ENCODE peak calls at places on chromosomes 12 and 14, in eight cellular contexts. H is A549; J is CD8-positive, alpha-beta T cell; W is psoas muscle; S is sigmoid colon; Q is colonic mucosa; G is testis; P is pancreas. V is an unnamed sample.

GRCh38 chr14:89428556-89429196 is 11.6 kb upstream of the FOXN3 start:
- DNase-seq in G (peak; percentile 41), S (peak; percentile 64), P (no peak), Q (no peak), W (peak; percentile 37), J (no peak), H (no peak), V (no peak)

GRCh38 chr12:69994593-69995222 is 169.7 kb downstream of the MYRFL start:
- DNase-seq in Q (peak; percentile 77), J (no peak), P (peak; percentile 29), S (no peak), G (peak; percentile 75), H (no peak), W (no peak), V (no peak)

GRCh38 chr12:12803186-12803585 is 10.0 kb upstream of the DDX47 start:
- DNase-seq in W (peak; percentile 36), G (peak; percentile 36), Q (peak; percentile 91), S (peak; percentile 77), H (peak; percentile 98), J (peak; percentile 38), P (peak; percentile 83), V (no peak)

GRCh38 chr12:123142518-123142840 is 8.4 kb downstream of the PITPNM2 start:
- DNase-seq in H (no peak), W (no peak), J (no peak), Q (no peak), P (no peak), S (no peak), G (no peak), V (no peak)

GRCh38 chr12:42762395-42762925 is 172.9 kb upstream of the PRICKLE1 start:
- DNase-seq in H (no peak), P (no peak), Q (no peak), W (no peak), J (no peak), G (no peak), S (no peak), V (no peak)

GRCh38 chr14:70714055-70714550 is 72.4 kb downstream of the TTC9 start:
- DNase-seq in Q (peak; percentile 54), H (peak; percentile 70), S (no peak), P (peak; percentile 28), W (no peak), G (peak; percentile 68), J (peak; percentile 56), V (peak; percentile 7)

GRCh38 chr12:25670076-25671055 is 117.3 kb upstream of the LMNTD1 start:
- DNase-seq in H (no peak), P (no peak), G (no peak), J (no peak), Q (no peak), W (no peak), S (no peak), V (no peak)

GRCh38 chr12:109131522-109132050 is 15.2 kb downstream of the ACACB start:
- DNase-seq in P (no peak), W (peak; percentile 78), G (no peak), J (no peak), H (no peak), S (peak; percentile 82), Q (no peak), V (no peak)

GRCh38 chr12:3218846-3219632 is 141.9 kb downstream of the TSPAN9 start:
- DNase-seq in Q (no peak), P (no peak), G (no peak), S (no peak), W (no peak), H (no peak), J (no peak), V (no peak)

GRCh38 chr12:89664441-89664840 is 44.2 kb downstream of the ATP2B1 start:
- DNase-seq in G (no peak), W (no peak), J (no peak), P (no peak), H (no peak), Q (no peak), S (no peak), V (no peak)

GRCh38 chr12:103924761-103925641 is 5.2 kb upstream of the HSP90B1 start:
- DNase-seq in S (no peak), J (peak; percentile 26), G (no peak), W (no peak), Q (no peak), P (no peak), H (peak; percentile 24), V (peak; percentile 49)

GRCh38 chr14:51860836-51861583 is 598 bp downstream of the GNG2 start:
- DNase-seq in W (no peak), H (no peak), P (no peak), J (no peak), G (no peak), Q (no peak), S (no peak), V (no peak)

GRCh38 chr14:37153005-37153404 is 19.4 kb downstream of the SLC25A21 start:
- DNase-seq in G (peak; percentile 28), J (no peak), S (no peak), H (no peak), Q (no peak), W (no peak), P (no peak), V (no peak)

GRCh38 chr14:55336161-55336560 is 64.9 kb downstream of the FBXO34 start:
- DNase-seq in Q (no peak), H (peak; percentile 78), P (no peak), W (no peak), J (no peak), G (no peak), S (no peak), V (no peak)

DNA sequence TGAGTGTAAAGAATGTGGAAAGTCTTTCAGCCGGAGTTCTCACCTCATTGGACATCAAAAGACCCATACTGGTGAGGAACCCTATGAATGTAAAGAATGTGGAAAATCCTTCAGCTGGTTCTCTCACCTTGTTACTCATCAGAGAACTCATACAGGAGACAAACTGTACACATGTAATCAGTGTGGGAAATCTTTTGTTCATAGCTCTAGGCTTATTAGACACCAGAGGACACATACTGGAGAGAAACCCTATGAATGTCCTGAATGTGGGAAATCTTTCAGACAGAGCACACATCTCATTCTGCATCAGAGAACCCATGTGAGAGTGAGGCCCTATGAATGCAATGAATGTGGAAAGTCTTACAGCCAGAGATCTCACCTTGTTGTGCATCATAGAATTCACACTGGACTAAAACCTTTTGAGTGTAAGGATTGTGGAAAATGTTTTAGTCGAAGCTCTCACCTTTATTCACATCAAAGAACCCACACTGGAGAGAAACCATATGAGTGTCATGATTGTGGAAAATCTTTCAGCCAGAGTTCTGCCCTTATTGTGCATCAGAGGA is 25.1 kb upstream of the ZNF268 start:
- DNase-seq in G (no peak), W (no peak), P (no peak), H (peak; percentile 17), J (no peak), S (no peak), Q (no peak), V (no peak)
- H3K9me3 ChIP-seq in G (peaks cover 4% of the 10 kb centered on the region), W (peaks cover 97% of the 10 kb centered on the region), P (peaks cover 20% of the 10 kb centered on the region), H (peaks cover 97% of the 10 kb centered on the region), J (peaks cover 61% of the 10 kb centered on the region), S (peaks cover 68% of the 10 kb centered on the region), Q (peaks cover 4% of the 10 kb centered on the region), V (peaks cover 38% of the 10 kb centered on the region)

GRCh38 chr12:110853856-110854255 is 7.1 kb downstream of the CCDC63 start:
- DNase-seq in J (no peak), W (no peak), S (no peak), H (no peak), Q (no peak), G (no peak), P (no peak), V (no peak)

GRCh38 chr12:110860833-110861291 is 14.1 kb downstream of the CCDC63 start:
- DNase-seq in G (no peak), S (no peak), J (no peak), P (no peak), H (no peak), W (no peak), Q (no peak), V (no peak)

GRCh38 chr12:110857528-110857927 is 10.7 kb downstream of the CCDC63 start:
- DNase-seq in G (no peak), H (no peak), J (no peak), Q (no peak), P (no peak), W (no peak), S (no peak), V (no peak)

GRCh38 chr12:110858848-110859247 is 12.1 kb downstream of the CCDC63 start:
- DNase-seq in P (no peak), H (no peak), W (no peak), J (no peak), Q (no peak), G (no peak), S (no peak), V (no peak)

DNA sequence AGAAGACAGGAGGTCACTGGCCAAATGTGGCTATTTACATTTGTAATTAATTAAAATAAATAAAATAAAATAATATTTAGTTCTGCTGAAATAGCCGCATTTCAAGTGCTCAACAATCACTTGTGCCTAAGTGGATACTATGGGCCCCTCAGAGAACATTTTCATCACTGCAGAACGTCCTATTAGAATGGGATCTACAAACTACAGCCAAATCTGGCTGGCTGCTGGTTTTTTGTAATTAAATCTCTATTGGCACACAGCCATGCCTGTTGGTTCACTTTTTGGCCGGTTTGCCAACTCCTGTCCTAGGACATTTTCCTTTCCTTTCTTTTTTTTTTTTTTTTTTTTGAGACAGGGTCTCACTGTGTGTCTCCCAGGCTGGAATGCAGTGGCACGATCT is 9.7 kb downstream of the CCDC63 start:
- DNase-seq in G (no peak), P (no peak), S (no peak), H (no peak), J (no peak), Q (no peak), W (no peak), V (no peak)
- H3K4me3 ChIP-seq in G (no peak overlapping the region), P (no peak overlapping the region), S (no peak overlapping the region), H (no peak overlapping the region), J (no peak overlapping the region), Q (no peak overlapping the region), W (no peak overlapping the region), V (no peak overlapping the region)

DNA sequence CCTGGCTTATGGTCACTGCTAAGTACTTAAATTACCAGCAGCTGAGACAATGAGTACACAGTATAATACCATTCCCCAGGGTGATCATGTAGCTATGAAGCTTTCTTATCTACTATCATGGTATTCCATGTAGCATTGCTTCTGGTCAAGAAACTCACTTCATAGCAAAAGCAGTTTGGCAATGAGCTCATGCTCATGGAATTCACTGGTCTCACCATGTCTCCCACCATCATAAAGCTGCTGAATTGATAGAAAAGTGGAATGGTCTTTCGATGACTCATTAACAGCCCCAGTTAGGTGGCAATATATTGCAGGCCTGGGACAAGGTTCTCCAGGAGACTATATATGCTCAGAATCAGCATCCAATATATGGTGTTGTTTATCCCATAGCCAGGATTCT is 553.7 kb downstream of the FOXG1 start:
- DNase-seq in S (no peak), H (no peak), Q (no peak), W (no peak), P (no peak), J (no peak), G (no peak), V (no peak)
- H3K9me3 ChIP-seq in S (no peaks in the 10 kb centered on the region), H (no peaks in the 10 kb centered on the region), Q (no peaks in the 10 kb centered on the region), W (no peaks in the 10 kb centered on the region), P (no peaks in the 10 kb centered on the region), J (no peaks in the 10 kb centered on the region), G (no peaks in the 10 kb centered on the region), V (no peaks in the 10 kb centered on the region)

DNA sequence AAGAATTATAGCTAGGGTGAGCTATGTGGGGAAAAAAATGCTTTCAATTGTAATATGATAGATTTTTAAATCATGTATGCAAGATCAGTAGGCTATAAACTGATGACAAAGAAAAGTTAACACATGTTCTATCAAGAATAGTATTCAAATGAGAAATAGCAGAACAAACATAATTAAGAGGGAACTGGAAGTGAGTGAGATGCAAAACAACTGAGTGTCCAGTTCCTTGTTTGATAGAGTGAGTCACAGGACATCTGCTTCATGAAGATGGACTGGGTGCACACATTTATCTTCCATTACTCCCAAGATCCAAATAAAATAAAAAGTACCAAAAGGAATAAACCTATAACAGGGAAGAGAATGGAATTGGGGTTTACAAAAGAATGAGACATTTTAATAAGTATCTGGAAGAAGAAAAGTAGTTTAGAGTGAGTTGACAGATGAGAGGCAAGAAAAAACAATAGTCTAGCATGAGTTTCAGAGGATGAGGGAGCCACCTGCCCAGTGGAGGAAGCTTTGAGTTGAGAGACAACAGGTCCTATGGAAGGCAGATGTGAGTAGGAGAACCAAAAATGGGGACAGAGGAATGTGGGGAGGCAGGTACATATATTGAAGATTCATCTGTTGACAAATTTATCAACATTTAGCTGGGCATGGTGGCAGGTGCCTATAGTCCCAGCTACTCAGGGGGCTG is 178.1 kb upstream of the ARHGAP5 start:
- DNase-seq in H (no peak), P (no peak), G (no peak), J (no peak), W (no peak), Q (no peak), S (no peak), V (no peak)
- H3K4me3 ChIP-seq in H (no peak overlapping the region), P (no peak overlapping the region), G (no peak overlapping the region), J (no peak overlapping the region), W (no peak overlapping the region), Q (no peak overlapping the region), S (no peak overlapping the region), V (no peak overlapping the region)

V was measured in AG04450.